ENCODE peak calls at places on chromosomes 6 and 20, in eight cellular contexts. E, D, J, F, L, T, R and X are unnamed samples.

GRCh38 chr20:38804682-38805501 is 605 bp upstream of the PPP1R16B start:
- DNase-seq in E (no peak), D (no peak), J (peak; percentile 43), F (no peak), L (peak; percentile 44), T (peak; percentile 91), R (peak; percentile 40), X (peak; percentile 72)

GRCh38 chr6:102520981-102521380 is 1127.5 kb downstream of the GRIK2 start:
- DNase-seq in E (no peak), D (no peak), J (no peak), F (no peak), L (no peak), T (no peak), R (no peak), X (no peak)

GRCh38 chr6:112881027-112881426 is 533.9 kb downstream of the RFPL4B start:
- DNase-seq in E (no peak), D (no peak), J (no peak), F (no peak), L (no peak), T (no peak), R (no peak), X (no peak)

GRCh38 chr20:63052571-63053429 is 46.0 kb upstream of the BHLHE23 start:
- DNase-seq in E (peak; percentile 49), D (no peak), J (no peak), F (no peak), L (no peak), T (peak; percentile 64), R (no peak), X (no peak)

GRCh38 chr6:27777614-27778355 is 134.4 kb downstream of the OR2B2 start:
- DNase-seq in E (no peak), D (no peak), J (no peak), F (no peak), L (no peak), T (no peak), R (no peak), X (no peak)

GRCh38 chr6:34414999-34415858 is 10.6 kb downstream of the RPS10 start:
- DNase-seq in E (no peak), D (peak; percentile 99), J (peak; percentile 58), F (peak; percentile 74), L (no peak), T (no peak), R (no peak), X (peak; percentile 62)

GRCh38 chr20:1933465-1933870 is 38.3 kb downstream of the SIRPA start:
- DNase-seq in E (no peak), D (no peak), J (no peak), F (no peak), L (no peak), T (no peak), R (no peak), X (no peak)

GRCh38 chr6:151391021-151391470 is 313 bp downstream of the ZBTB2 start:
- DNase-seq in E (peak; percentile 77), D (peak; percentile 52), J (peak; percentile 78), F (peak; percentile 51), L (peak; percentile 48), T (peak; percentile 96), R (peak; percentile 54), X (peak; percentile 83)

GRCh38 chr6:16841241-16841640 is 80.0 kb upstream of the ATXN1 start:
- DNase-seq in E (no peak), D (no peak), J (no peak), F (no peak), L (no peak), T (no peak), R (no peak), X (no peak)

GRCh38 chr6:124487778-124488431 is 474.3 kb upstream of the RNF217 start:
- DNase-seq in E (no peak), D (no peak), J (no peak), F (no peak), L (no peak), T (no peak), R (no peak), X (no peak)

GRCh38 chr20:4973330-4974097 is 27.8 kb downstream of the SLC23A2 start:
- DNase-seq in E (no peak), D (peak; percentile 99), J (peak; percentile 43), F (no peak), L (peak; percentile 30), T (peak; percentile 85), R (no peak), X (peak; percentile 51)

DNA sequence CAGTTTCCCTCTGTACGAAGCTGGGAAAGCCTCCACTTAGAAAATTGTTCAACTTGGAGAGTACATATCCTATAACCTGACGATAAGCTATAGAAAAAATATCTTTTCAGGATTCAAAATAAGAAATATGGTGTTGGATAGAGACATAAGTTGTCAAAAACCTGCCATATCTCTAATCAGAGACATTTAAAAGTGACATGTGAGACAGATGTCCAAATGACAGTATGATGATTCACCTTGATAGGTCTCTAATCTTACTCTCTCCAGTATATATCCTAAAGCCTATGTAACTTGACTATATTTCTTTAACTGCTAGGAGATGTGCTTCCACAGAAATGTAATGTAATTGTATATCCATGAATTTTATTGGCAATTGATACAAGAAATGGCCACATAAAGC is 932.4 kb upstream of the MAN1A1 start:
- DNase-seq in E (no peak), D (no peak), J (no peak), F (no peak), L (no peak), T (no peak), R (no peak), X (no peak)
- TF ChIP-seq POLR2AphosphoS5 in E (no peak), D (no peak), J (no peak), F (no peak), L (no peak), T (no peak), R (no peak), X (no peak)

GRCh38 chr20:20743511-20744169 is 31.2 kb upstream of the RALGAPA2 start:
- DNase-seq in E (no peak), D (peak; percentile 57), J (peak; percentile 57), F (peak; percentile 58), L (no peak), T (peak; percentile 81), R (no peak), X (peak; percentile 33)
- TF ChIP-seq POLR2AphosphoS5 in E (peak; percentile 28), D (no peak), J (peak; percentile 78), F (peak; percentile 77), L (no peak), T (no peak), R (no peak), X (no peak)

GRCh38 chr6:48826884-48827701 is 636.0 kb downstream of the MMUT start:
- DNase-seq in E (no peak), D (no peak), J (peak; percentile 34), F (no peak), L (no peak), T (no peak), R (no peak), X (peak; percentile 23)
- TF ChIP-seq POLR2AphosphoS5 in E (no peak), D (no peak), J (no peak), F (no peak), L (no peak), T (no peak), R (no peak), X (no peak)

DNA sequence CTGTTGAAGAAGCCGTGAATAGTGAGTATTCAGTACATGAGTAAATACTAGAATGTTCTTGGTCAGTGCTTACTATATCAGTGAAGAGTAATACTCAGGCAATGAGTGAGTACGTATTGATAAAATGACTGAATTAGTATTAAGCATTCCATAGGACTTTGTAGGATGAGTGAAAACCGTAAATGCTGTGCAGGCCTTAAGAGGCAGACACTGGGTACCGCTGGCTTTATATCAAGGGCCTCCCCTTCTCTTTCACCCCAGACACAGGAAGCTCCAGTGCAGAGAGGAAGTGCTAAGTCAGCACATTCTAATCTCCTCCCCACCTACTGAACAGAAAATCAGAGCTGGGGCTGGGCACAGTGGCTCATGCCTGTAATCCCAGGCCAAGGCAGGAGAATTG is 24.2 kb downstream of the POFUT1 start:
- DNase-seq in E (no peak), D (no peak), J (no peak), F (no peak), L (no peak), T (no peak), R (no peak), X (no peak)
- TF ChIP-seq POLR2AphosphoS5 in E (no peak), D (no peak), J (no peak), F (no peak), L (no peak), T (no peak), R (no peak), X (no peak)

DNA sequence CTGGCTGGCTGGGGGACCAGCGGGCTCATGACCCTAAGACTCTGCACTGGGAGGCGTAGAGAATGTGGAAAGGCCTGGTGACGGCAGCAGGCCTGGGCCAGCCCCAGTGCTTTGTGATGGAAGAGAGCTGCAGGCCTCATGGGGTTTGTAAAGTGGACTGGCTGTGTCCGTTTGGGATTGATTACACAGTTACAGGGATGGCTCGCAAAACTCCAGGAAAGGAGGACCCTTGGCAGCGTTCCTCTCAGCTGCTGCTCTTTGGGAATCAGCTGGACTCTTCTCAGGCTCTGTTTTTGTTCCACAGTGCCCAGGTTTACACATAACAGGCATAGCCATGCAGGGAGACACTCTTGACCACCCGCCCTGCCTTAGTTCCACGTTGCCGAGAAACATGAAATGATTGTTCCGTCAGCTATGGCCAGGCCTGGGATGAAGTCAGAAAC is 89.0 kb downstream of the SLX4IP start:
- DNase-seq in E (no peak), D (no peak), J (no peak), F (no peak), L (no peak), T (no peak), R (no peak), X (peak; percentile 60)
- TF ChIP-seq POLR2AphosphoS5 in E (no peak), D (no peak), J (no peak), F (peak; percentile 46), L (no peak), T (no peak), R (no peak), X (peak; percentile 73)